ENCODE peak calls at places on chromosome 11, in nine cellular contexts. G, L, S, T, O, Y, M, Q and F are unnamed samples.

GRCh38 chr11:61551630-61552029 is 29.2 kb downstream of the SYT7 start:
- DNase-seq in T (no peak), G (no peak), S (peak), Y (no peak), O (no peak), Q (no peak), M (no peak), L (no peak), F (no peak)

GRCh38 chr11:133896642-133897330 is 51.5 kb upstream of the SPATA19 start:
- DNase-seq in S (no peak), T (no peak), Y (no peak), Q (no peak), O (no peak), L (no peak), G (no peak), M (no peak), F (peak)

GRCh38 chr11:35511666-35512065 is 13.8 kb downstream of the PAMR1 start:
- DNase-seq in Q (no peak), O (peak), L (no peak), T (no peak), M (peak), Y (no peak), G (no peak), S (no peak), F (no peak)

GRCh38 chr11:123753110-123753509 is 1.2 kb downstream of the OR6X1 start:
- DNase-seq in S (no peak), G (no peak), M (no peak), Y (no peak), Q (no peak), O (no peak), L (no peak), T (no peak), F (no peak)

GRCh38 chr11:64372802-64373597 is 14.0 kb downstream of the RPS6KA4 start:
- DNase-seq in O (no peak), Q (no peak), G (no peak), Y (no peak), T (no peak), S (peak), L (no peak), M (no peak), F (no peak)

GRCh38 chr11:127485541-127485940 is 485.0 kb upstream of the KIRREL3 start:
- DNase-seq in M (peak), G (no peak), S (no peak), T (peak), Y (no peak), L (no peak), Q (no peak), O (no peak), F (no peak)

GRCh38 chr11:71183878-71184277 is 68.5 kb downstream of the SHANK2 start:
- DNase-seq in S (no peak), L (no peak), G (peak), M (no peak), Q (no peak), Y (no peak), O (no peak), T (no peak), F (peak)

GRCh38 chr11:103716363-103716762 is 320.1 kb upstream of the DDI1 start:
- DNase-seq in G (no peak), L (no peak), M (no peak), Q (no peak), S (peak), O (no peak), T (no peak), Y (no peak), F (no peak)

GRCh38 chr11:43790444-43790794 is 90.2 kb upstream of the ALKBH3 start:
- DNase-seq in T (peak), S (no peak), Q (no peak), M (no peak), L (peak), O (peak), Y (no peak), G (no peak), F (no peak)

GRCh38 chr11:1060885-1061616 is 13.6 kb upstream of the MUC2 start:
- DNase-seq in G (peak), T (peak), Q (no peak), L (no peak), S (peak), Y (no peak), M (peak), O (peak), F (peak)

GRCh38 chr11:20639688-20640087 is 29.7 kb upstream of the NELL1 start:
- DNase-seq in O (no peak), Q (no peak), T (no peak), L (no peak), Y (no peak), M (no peak), S (no peak), G (no peak), F (no peak)

GRCh38 chr11:58392741-58393140 is 13.9 kb downstream of the OR5B3 start:
- DNase-seq in O (no peak), M (no peak), Y (no peak), Q (no peak), T (no peak), G (no peak), L (no peak), S (no peak), F (no peak)

GRCh38 chr11:111906680-111907079 is 4.9 kb downstream of the CRYAB start:
- DNase-seq in O (no peak), L (no peak), G (no peak), S (no peak), Y (no peak), Q (no peak), M (no peak), T (no peak), F (no peak)

GRCh38 chr11:77379253-77379652 is 77.8 kb upstream of the GDPD4 start:
- DNase-seq in Q (no peak), L (no peak), S (no peak), G (no peak), O (no peak), M (peak), Y (no peak), T (peak), F (no peak)

GRCh38 chr11:74366576-74366975 is 31.7 kb downstream of the PGM2L1 start:
- DNase-seq in O (peak), S (no peak), G (no peak), L (no peak), T (peak), Y (no peak), M (peak), Q (no peak), F (no peak)

GRCh38 chr11:94767292-94767690 is 865 bp upstream of the AMOTL1 start:
- DNase-seq in O (no peak), M (no peak), Q (no peak), G (no peak), S (no peak), L (no peak), Y (no peak), T (no peak), F (no peak)

GRCh38 chr11:45580399-45580798 is 85.0 kb downstream of the CHST1 start:
- DNase-seq in M (peak), Q (no peak), L (no peak), Y (no peak), S (no peak), T (peak), O (no peak), G (peak), F (no peak)

GRCh38 chr11:60934091-60934789 is 10.0 kb downstream of the TMEM132A start:
- DNase-seq in T (no peak), M (no peak), Y (no peak), S (no peak), Q (no peak), L (no peak), G (peak), O (no peak), F (no peak)